ENCODE peak calls at places on chromosome 9, in five cellular contexts. F is breast epithelium, U is K562, P is NB4, V is prostate gland. K is an unnamed sample.

GRCh38 chr9:131919181-131919580 is 160.5 kb downstream of the MED27 start:
- DNase-seq in U (no peak), V (no peak), P (no peak), F (no peak), K (no peak)

GRCh38 chr9:124259273-124260078 is 1.7 kb downstream of the NEK6 start:
- DNase-seq in F (peak; percentile 73), V (peak; percentile 87), P (peak; percentile 59), U (no peak), K (peak; percentile 92)

GRCh38 chr9:79263666-79264460 is 307.9 kb upstream of the TLE4 start:
- DNase-seq in V (no peak), U (no peak), F (no peak), P (peak; percentile 36), K (peak; percentile 35)

GRCh38 chr9:124257865-124258764 is at the start of gene NEK6:
- DNase-seq in F (no peak), P (peak; percentile 58), V (no peak), U (peak; percentile 68), K (peak; percentile 63)

GRCh38 chr9:99031319-99031718 is 73.6 kb upstream of the TGFBR1 start:
- DNase-seq in U (peak; percentile 60), V (no peak), P (no peak), F (no peak), K (no peak)

GRCh38 chr9:35448511-35448910 is 41.4 kb upstream of the RUSC2 start:
- DNase-seq in V (no peak), P (no peak), U (no peak), F (no peak), K (no peak)

GRCh38 chr9:118693645-118694044 is 675.6 kb downstream of the BRINP1 start:
- DNase-seq in P (peak; percentile 1), U (no peak), V (no peak), F (no peak), K (no peak)

GRCh38 chr9:17744786-17745185 is 165.9 kb downstream of the SH3GL2 start:
- DNase-seq in F (no peak), V (no peak), U (no peak), P (peak; percentile 40), K (peak; percentile 20)

GRCh38 chr9:38334234-38334633 is 58.3 kb upstream of the ALDH1B1 start:
- DNase-seq in V (no peak), P (no peak), U (peak; percentile 35), F (no peak), K (no peak)

GRCh38 chr9:88799706-88800682 is 191.3 kb upstream of the S1PR3 start:
- DNase-seq in U (peak; percentile 55), V (no peak), F (no peak), P (no peak), K (no peak)

GRCh38 chr9:83919111-83919510 is 2.1 kb downstream of the KIF27 start:
- DNase-seq in V (no peak), P (no peak), U (no peak), F (no peak), K (no peak)

GRCh38 chr9:83920469-83920941 is 727 bp downstream of the KIF27 start:
- DNase-seq in U (no peak), P (no peak), V (peak; percentile 71), F (peak; percentile 55), K (no peak)

DNA sequence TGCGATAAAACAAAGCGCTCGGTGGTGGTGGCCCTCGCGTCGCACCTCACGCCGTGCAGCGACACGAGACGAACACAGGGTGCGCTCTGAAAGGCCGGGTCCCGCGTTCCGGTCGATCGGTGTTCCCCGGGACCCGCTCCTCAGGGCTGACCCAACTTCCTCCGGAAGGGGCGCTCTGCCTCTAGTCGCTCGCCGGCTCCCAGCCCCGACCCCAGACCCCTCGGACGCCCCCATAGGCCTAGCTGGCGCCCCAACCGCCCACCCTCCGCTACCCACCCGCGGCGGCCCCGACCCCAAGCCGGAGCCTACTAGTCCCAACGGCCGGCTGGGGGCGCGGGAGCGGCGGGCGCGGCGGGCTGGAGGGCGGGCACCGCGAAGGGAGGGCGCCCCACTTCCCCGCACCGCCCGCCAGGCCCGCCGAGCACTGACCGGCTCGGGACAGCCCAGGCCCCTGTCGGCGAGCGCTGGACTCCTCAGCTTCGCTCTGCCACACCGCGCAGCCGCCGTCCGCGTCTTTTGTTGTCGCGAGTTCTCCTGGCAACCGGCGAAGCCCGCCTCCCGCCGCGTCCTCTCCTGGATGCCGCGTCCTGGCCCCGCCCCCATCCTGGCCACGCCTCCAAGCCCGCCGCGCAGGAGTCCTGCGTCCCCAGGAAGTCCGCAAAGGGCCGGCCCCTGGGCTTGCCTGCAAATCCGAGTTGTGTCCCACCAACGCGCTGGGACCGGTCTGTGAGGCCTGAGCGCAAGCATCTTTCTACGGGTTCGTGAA is at the start of gene KIF27:
- DNase-seq in U (peak; percentile 89), P (peak; percentile 97), V (peak; percentile 98), F (peak; percentile 99), K (peak; percentile 99)
- TF ChIP-seq POLR2A in U (peak; percentile 65), P (peak; percentile 86), V (peak; percentile 83), F (peak; percentile 66), K (peak; percentile 80)

DNA sequence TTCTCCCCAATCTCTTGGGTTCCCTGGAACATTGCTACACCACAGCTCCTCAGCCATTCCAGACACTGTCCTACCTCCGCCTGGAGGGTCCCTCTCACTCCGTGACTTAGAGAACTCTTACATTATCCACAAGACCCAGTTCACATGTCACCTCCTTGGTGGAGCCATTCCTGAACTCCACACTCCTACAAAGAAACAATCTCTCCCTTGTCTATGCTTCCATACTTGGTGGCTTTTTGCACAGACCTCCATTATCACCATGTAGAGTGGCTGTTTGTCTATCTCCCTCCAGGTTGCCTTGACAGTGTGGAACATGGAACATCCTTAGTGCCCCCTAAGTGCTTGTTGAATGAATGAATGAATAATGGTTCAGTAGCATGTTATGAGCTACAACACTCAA is 105.9 kb downstream of the PAX5 start:
- DNase-seq in P (no peak), F (no peak), U (no peak), V (no peak), K (no peak)
- TF ChIP-seq POLR2A in P (no peak), F (no peak), U (no peak), V (no peak), K (no peak)

GRCh38 chr9:37037137-37037743 is 3.2 kb upstream of the PAX5 start:
- DNase-seq in V (no peak), U (no peak), F (no peak), P (peak; percentile 63), K (no peak)
- TF ChIP-seq POLR2A in V (no peak), U (no peak), F (no peak), P (no peak), K (no peak)

DNA sequence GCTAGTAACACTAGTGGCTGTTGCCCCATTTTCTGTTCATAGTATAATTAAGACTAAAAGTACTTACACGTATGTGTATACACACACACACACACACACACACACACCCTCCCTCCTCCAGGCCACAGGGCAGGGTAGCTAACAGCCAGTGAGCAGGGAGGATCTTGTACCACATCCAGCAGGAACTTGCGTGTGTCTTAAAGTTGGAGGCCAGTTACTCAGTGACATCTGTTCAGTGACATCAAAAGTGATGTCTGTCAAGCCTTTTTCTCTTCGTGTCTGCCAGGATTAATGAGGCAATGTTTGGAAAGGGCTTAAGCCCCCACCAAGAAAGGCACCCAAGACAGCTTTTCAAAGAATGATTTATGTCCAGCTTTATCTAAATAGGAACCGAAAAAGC is 149.4 kb upstream of the KLF4 start:
- DNase-seq in F (peak; percentile 21), P (peak; percentile 70), U (no peak), V (peak; percentile 23), K (no peak)
- TF ChIP-seq POLR2A in F (no peak), P (no peak), U (no peak), V (no peak), K (no peak)

K was measured in H54.